ENCODE peak calls at places on chromosome X, in nine cellular contexts. One of them, this sample, is unnamed.

GRCh38 chrX:137563681-137564651 is 2.0 kb upstream of the ZIC3 start:
- DNase-seq in tibial artery: no peak
- DNase-seq in heart left ventricle: no peak
- DNase-seq in DND-41: no peak
- DNase-seq in naive thymus-derived CD4-positive, alpha-beta T cell: no peak
- DNase-seq in mammary epithelial cell: no peak
- DNase-seq in GM23248: no peak
- DNase-seq in OCI-LY7: no peak
- DNase-seq in keratinocyte: no peak
- DNase-seq in this sample: no peak

GRCh38 chrX:54994668-54995452 is 872 bp upstream of the PFKFB1 start:
- DNase-seq in OCI-LY7: no peak
- DNase-seq in keratinocyte: no peak
- DNase-seq in heart left ventricle: no peak
- DNase-seq in naive thymus-derived CD4-positive, alpha-beta T cell: no peak
- DNase-seq in tibial artery: no peak
- DNase-seq in mammary epithelial cell: no peak
- DNase-seq in GM23248: no peak
- DNase-seq in DND-41: no peak
- DNase-seq in this sample: no peak

GRCh38 chrX:154082396-154083133 is 15.0 kb downstream of the MECP2 start:
- DNase-seq in OCI-LY7: no peak
- DNase-seq in heart left ventricle: no peak
- DNase-seq in keratinocyte: no peak
- DNase-seq in GM23248: peak; percentile 79
- DNase-seq in tibial artery: no peak
- DNase-seq in naive thymus-derived CD4-positive, alpha-beta T cell: no peak
- DNase-seq in mammary epithelial cell: peak; percentile 55
- DNase-seq in DND-41: no peak
- DNase-seq in this sample: no peak

GRCh38 chrX:94961730-94962129 is 1287.7 kb downstream of the FAM133A start:
- DNase-seq in mammary epithelial cell: no peak
- DNase-seq in naive thymus-derived CD4-positive, alpha-beta T cell: no peak
- DNase-seq in DND-41: no peak
- DNase-seq in GM23248: no peak
- DNase-seq in OCI-LY7: no peak
- DNase-seq in keratinocyte: no peak
- DNase-seq in tibial artery: no peak
- DNase-seq in heart left ventricle: no peak
- DNase-seq in this sample: no peak

GRCh38 chrX:9662148-9662547 is 103.5 kb downstream of the GPR143 start:
- DNase-seq in heart left ventricle: no peak
- DNase-seq in DND-41: no peak
- DNase-seq in GM23248: peak; percentile 67
- DNase-seq in mammary epithelial cell: no peak
- DNase-seq in naive thymus-derived CD4-positive, alpha-beta T cell: no peak
- DNase-seq in tibial artery: no peak
- DNase-seq in keratinocyte: no peak
- DNase-seq in OCI-LY7: no peak
- DNase-seq in this sample: no peak

GRCh38 chrX:101291204-101291603 is at the start of gene TAF7L:
- DNase-seq in mammary epithelial cell: no peak
- DNase-seq in naive thymus-derived CD4-positive, alpha-beta T cell: no peak
- DNase-seq in OCI-LY7: no peak
- DNase-seq in tibial artery: no peak
- DNase-seq in heart left ventricle: no peak
- DNase-seq in keratinocyte: no peak
- DNase-seq in GM23248: peak; percentile 29
- DNase-seq in DND-41: no peak
- DNase-seq in this sample: no peak

GRCh38 chrX:28628101-28628500 is 40.9 kb downstream of the IL1RAPL1 start:
- DNase-seq in keratinocyte: no peak
- DNase-seq in heart left ventricle: no peak
- DNase-seq in tibial artery: no peak
- DNase-seq in GM23248: no peak
- DNase-seq in mammary epithelial cell: no peak
- DNase-seq in DND-41: no peak
- DNase-seq in naive thymus-derived CD4-positive, alpha-beta T cell: no peak
- DNase-seq in OCI-LY7: no peak
- DNase-seq in this sample: no peak

GRCh38 chrX:71496476-71496875 is 36.4 kb upstream of the OGT start:
- DNase-seq in heart left ventricle: no peak
- DNase-seq in keratinocyte: no peak
- DNase-seq in DND-41: no peak
- DNase-seq in mammary epithelial cell: no peak
- DNase-seq in OCI-LY7: no peak
- DNase-seq in naive thymus-derived CD4-positive, alpha-beta T cell: no peak
- DNase-seq in tibial artery: no peak
- DNase-seq in GM23248: no peak
- DNase-seq in this sample: no peak

GRCh38 chrX:18206657-18207056 is 14.0 kb downstream of the BEND2 start:
- DNase-seq in GM23248: no peak
- DNase-seq in heart left ventricle: no peak
- DNase-seq in OCI-LY7: no peak
- DNase-seq in naive thymus-derived CD4-positive, alpha-beta T cell: no peak
- DNase-seq in DND-41: no peak
- DNase-seq in tibial artery: no peak
- DNase-seq in keratinocyte: no peak
- DNase-seq in mammary epithelial cell: no peak
- DNase-seq in this sample: no peak

GRCh38 chrX:134981910-134982309 is 8.9 kb upstream of the SMIM10 start:
- DNase-seq in naive thymus-derived CD4-positive, alpha-beta T cell: no peak
- DNase-seq in tibial artery: no peak
- DNase-seq in GM23248: no peak
- DNase-seq in OCI-LY7: no peak
- DNase-seq in DND-41: no peak
- DNase-seq in keratinocyte: no peak
- DNase-seq in mammary epithelial cell: no peak
- DNase-seq in heart left ventricle: no peak
- DNase-seq in this sample: no peak

GRCh38 chrX:153708415-153708814 is 15.8 kb downstream of the BCAP31 start:
- DNase-seq in OCI-LY7: peak; percentile 31
- DNase-seq in mammary epithelial cell: peak; percentile 89
- DNase-seq in keratinocyte: no peak
- DNase-seq in naive thymus-derived CD4-positive, alpha-beta T cell: peak; percentile 33
- DNase-seq in tibial artery: peak; percentile 77
- DNase-seq in GM23248: peak; percentile 79
- DNase-seq in heart left ventricle: peak; percentile 60
- DNase-seq in DND-41: peak; percentile 49
- DNase-seq in this sample: peak; percentile 83

GRCh38 chrX:2512501-2512900 is 11.7 kb upstream of the DHRSX start:
- DNase-seq in keratinocyte: no peak
- DNase-seq in DND-41: no peak
- DNase-seq in mammary epithelial cell: no peak
- DNase-seq in naive thymus-derived CD4-positive, alpha-beta T cell: no peak
- DNase-seq in GM23248: no peak
- DNase-seq in heart left ventricle: no peak
- DNase-seq in OCI-LY7: no peak
- DNase-seq in tibial artery: no peak
- DNase-seq in this sample: no peak

GRCh38 chrX:2514131-2514530 is 13.4 kb upstream of the DHRSX start:
- DNase-seq in heart left ventricle: no peak
- DNase-seq in mammary epithelial cell: no peak
- DNase-seq in tibial artery: no peak
- DNase-seq in OCI-LY7: peak; percentile 91
- DNase-seq in naive thymus-derived CD4-positive, alpha-beta T cell: no peak
- DNase-seq in keratinocyte: no peak
- DNase-seq in DND-41: no peak
- DNase-seq in GM23248: no peak
- DNase-seq in this sample: no peak

GRCh38 chrX:2516612-2517011 is 15.8 kb upstream of the DHRSX start:
- DNase-seq in tibial artery: no peak
- DNase-seq in mammary epithelial cell: no peak
- DNase-seq in heart left ventricle: no peak
- DNase-seq in GM23248: no peak
- DNase-seq in keratinocyte: no peak
- DNase-seq in naive thymus-derived CD4-positive, alpha-beta T cell: no peak
- DNase-seq in OCI-LY7: peak; percentile 91
- DNase-seq in DND-41: no peak
- DNase-seq in this sample: no peak

GRCh38 chrX:2511326-2511725 is 10.6 kb upstream of the DHRSX start:
- DNase-seq in tibial artery: no peak
- DNase-seq in keratinocyte: no peak
- DNase-seq in GM23248: no peak
- DNase-seq in mammary epithelial cell: no peak
- DNase-seq in OCI-LY7: no peak
- DNase-seq in DND-41: no peak
- DNase-seq in naive thymus-derived CD4-positive, alpha-beta T cell: no peak
- DNase-seq in heart left ventricle: no peak
- DNase-seq in this sample: no peak

DNA sequence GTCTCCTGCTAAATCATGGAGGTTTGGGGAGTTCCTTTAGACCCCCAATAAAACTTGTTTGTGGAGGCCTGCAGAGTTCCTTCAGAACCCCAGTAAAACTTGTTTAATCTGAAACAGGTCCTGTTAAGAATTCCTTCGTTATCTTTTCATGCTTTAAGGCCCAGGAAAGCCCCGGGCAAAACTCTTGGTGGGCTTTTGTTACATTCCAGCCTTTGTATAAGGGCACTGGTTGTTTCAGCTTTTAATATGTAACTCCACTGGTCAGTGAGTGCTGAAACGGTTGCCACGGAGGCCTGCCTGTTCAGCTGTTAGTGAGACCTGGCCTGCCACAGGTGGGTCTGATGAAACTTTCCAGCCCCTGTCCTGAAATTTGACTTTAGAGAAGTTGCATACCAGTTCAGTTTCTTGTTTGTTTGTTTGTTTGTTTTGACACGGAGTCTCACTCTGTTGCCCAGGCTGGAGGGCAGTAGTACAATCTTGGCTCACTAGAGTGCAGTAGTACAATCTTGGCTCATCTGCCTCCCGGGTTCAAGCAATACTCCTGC is 12.4 kb upstream of the DHRSX start:
- DNase-seq in naive thymus-derived CD4-positive, alpha-beta T cell: no peak
- DNase-seq in tibial artery: no peak
- DNase-seq in OCI-LY7: peak; percentile 56
- DNase-seq in mammary epithelial cell: no peak
- DNase-seq in keratinocyte: no peak
- DNase-seq in DND-41: no peak
- DNase-seq in heart left ventricle: no peak
- DNase-seq in GM23248: no peak
- DNase-seq in this sample: no peak
- H3K27ac ChIP-seq in naive thymus-derived CD4-positive, alpha-beta T cell: no peak overlapping the region
- H3K27ac ChIP-seq in tibial artery: no peak overlapping the region
- H3K27ac ChIP-seq in OCI-LY7: peak overlapping the region; percentile 98
- H3K27ac ChIP-seq in mammary epithelial cell: no peak overlapping the region
- H3K27ac ChIP-seq in keratinocyte: no peak overlapping the region
- H3K27ac ChIP-seq in DND-41: no peak overlapping the region
- H3K27ac ChIP-seq in heart left ventricle: no peak overlapping the region
- H3K27ac ChIP-seq in GM23248: no peak overlapping the region
- H3K27ac ChIP-seq in this sample: no peak overlapping the region

DNA sequence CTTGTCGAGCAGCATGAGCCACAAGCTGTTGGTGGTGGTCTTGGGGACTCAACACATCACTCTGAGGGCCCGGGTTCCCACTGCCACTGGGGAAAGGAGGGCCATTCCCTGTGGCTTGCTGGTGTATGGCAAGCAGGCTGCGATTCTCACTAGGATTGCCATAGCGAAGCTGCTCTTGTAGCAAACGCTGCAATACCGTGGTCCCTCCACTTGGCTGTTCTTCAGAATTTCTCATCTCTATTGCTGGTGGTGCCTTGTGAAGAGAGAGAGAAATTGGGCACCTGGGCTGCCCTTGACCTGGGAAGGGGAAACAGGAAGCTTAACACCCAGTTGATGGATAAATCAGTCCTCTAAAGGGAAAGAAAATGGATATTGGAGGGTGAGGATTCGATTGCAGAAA is 17.7 kb downstream of the AMOT start:
- DNase-seq in naive thymus-derived CD4-positive, alpha-beta T cell: no peak
- DNase-seq in mammary epithelial cell: no peak
- DNase-seq in DND-41: no peak
- DNase-seq in keratinocyte: no peak
- DNase-seq in GM23248: no peak
- DNase-seq in OCI-LY7: no peak
- DNase-seq in tibial artery: no peak
- DNase-seq in heart left ventricle: no peak
- DNase-seq in this sample: no peak
- H3K36me3 ChIP-seq in naive thymus-derived CD4-positive, alpha-beta T cell: no peaks in the 10 kb centered on the region
- H3K36me3 ChIP-seq in mammary epithelial cell: no peaks in the 10 kb centered on the region
- H3K36me3 ChIP-seq in DND-41: no peaks in the 10 kb centered on the region
- H3K36me3 ChIP-seq in keratinocyte: peaks cover 2% of the 10 kb centered on the region
- H3K36me3 ChIP-seq in GM23248: no peaks in the 10 kb centered on the region
- H3K36me3 ChIP-seq in OCI-LY7: no peaks in the 10 kb centered on the region
- H3K36me3 ChIP-seq in tibial artery: no peaks in the 10 kb centered on the region
- H3K36me3 ChIP-seq in heart left ventricle: no peaks in the 10 kb centered on the region
- H3K36me3 ChIP-seq in this sample: no peaks in the 10 kb centered on the region

GRCh38 chrX:96919672-96920071 is 36.0 kb downstream of the RPA4 start:
- DNase-seq in naive thymus-derived CD4-positive, alpha-beta T cell: no peak
- DNase-seq in heart left ventricle: no peak
- DNase-seq in keratinocyte: no peak
- DNase-seq in tibial artery: no peak
- DNase-seq in mammary epithelial cell: no peak
- DNase-seq in GM23248: no peak
- DNase-seq in DND-41: no peak
- DNase-seq in OCI-LY7: no peak
- DNase-seq in this sample: no peak

GRCh38 chrX:96929036-96929435 is 45.3 kb downstream of the RPA4 start:
- DNase-seq in DND-41: no peak
- DNase-seq in OCI-LY7: no peak
- DNase-seq in naive thymus-derived CD4-positive, alpha-beta T cell: no peak
- DNase-seq in heart left ventricle: no peak
- DNase-seq in tibial artery: no peak
- DNase-seq in keratinocyte: no peak
- DNase-seq in mammary epithelial cell: peak; percentile 23
- DNase-seq in GM23248: no peak
- DNase-seq in this sample: no peak

GRCh38 chrX:96918864-96919263 is 35.2 kb downstream of the RPA4 start:
- DNase-seq in GM23248: no peak
- DNase-seq in naive thymus-derived CD4-positive, alpha-beta T cell: no peak
- DNase-seq in tibial artery: no peak
- DNase-seq in heart left ventricle: no peak
- DNase-seq in OCI-LY7: no peak
- DNase-seq in keratinocyte: no peak
- DNase-seq in mammary epithelial cell: no peak
- DNase-seq in DND-41: no peak
- DNase-seq in this sample: no peak

DNA sequence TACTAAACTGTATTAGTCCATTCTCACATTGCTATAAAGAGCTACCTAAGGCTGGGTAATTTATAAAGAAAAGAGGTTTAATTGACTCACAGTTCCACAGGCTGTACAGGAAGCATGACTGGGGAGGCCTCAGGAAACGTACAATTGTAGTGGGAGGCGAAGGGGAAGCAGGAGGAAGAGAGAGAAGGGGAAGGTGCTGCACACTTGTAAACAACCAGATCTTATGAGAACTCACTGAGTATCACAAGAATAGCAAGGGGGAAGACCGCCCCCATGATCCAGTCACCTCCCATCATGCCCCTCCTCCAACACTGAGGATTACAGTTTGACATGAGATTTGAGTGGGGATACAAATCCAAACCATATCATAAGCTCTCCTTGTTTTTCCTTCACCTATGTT is 40.9 kb downstream of the RPA4 start:
- DNase-seq in mammary epithelial cell: no peak
- DNase-seq in DND-41: no peak
- DNase-seq in OCI-LY7: peak; percentile 0
- DNase-seq in GM23248: no peak
- DNase-seq in naive thymus-derived CD4-positive, alpha-beta T cell: no peak
- DNase-seq in tibial artery: no peak
- DNase-seq in heart left ventricle: no peak
- DNase-seq in keratinocyte: no peak
- DNase-seq in this sample: no peak
- H3K27ac ChIP-seq in mammary epithelial cell: no peak overlapping the region
- H3K27ac ChIP-seq in DND-41: no peak overlapping the region
- H3K27ac ChIP-seq in OCI-LY7: no peak overlapping the region
- H3K27ac ChIP-seq in GM23248: no peak overlapping the region
- H3K27ac ChIP-seq in naive thymus-derived CD4-positive, alpha-beta T cell: no peak overlapping the region
- H3K27ac ChIP-seq in tibial artery: no peak overlapping the region
- H3K27ac ChIP-seq in heart left ventricle: no peak overlapping the region
- H3K27ac ChIP-seq in keratinocyte: no peak overlapping the region
- H3K27ac ChIP-seq in this sample: no peak overlapping the region

GRCh38 chrX:139559383-139560042 is 29.0 kb downstream of the F9 start:
- DNase-seq in GM23248: peak; percentile 65
- DNase-seq in mammary epithelial cell: peak; percentile 48
- DNase-seq in keratinocyte: no peak
- DNase-seq in heart left ventricle: peak; percentile 16
- DNase-seq in tibial artery: no peak
- DNase-seq in OCI-LY7: peak; percentile 76
- DNase-seq in DND-41: peak; percentile 5
- DNase-seq in naive thymus-derived CD4-positive, alpha-beta T cell: peak; percentile 7
- DNase-seq in this sample: peak; percentile 44
- H3K36me3 ChIP-seq in GM23248: no peaks in the 10 kb centered on the region
- H3K36me3 ChIP-seq in mammary epithelial cell: no peaks in the 10 kb centered on the region
- H3K36me3 ChIP-seq in keratinocyte: no peaks in the 10 kb centered on the region
- H3K36me3 ChIP-seq in heart left ventricle: no peaks in the 10 kb centered on the region
- H3K36me3 ChIP-seq in tibial artery: no peaks in the 10 kb centered on the region
- H3K36me3 ChIP-seq in OCI-LY7: no peaks in the 10 kb centered on the region
- H3K36me3 ChIP-seq in DND-41: no peaks in the 10 kb centered on the region
- H3K36me3 ChIP-seq in naive thymus-derived CD4-positive, alpha-beta T cell: no peaks in the 10 kb centered on the region
- H3K36me3 ChIP-seq in this sample: no peaks in the 10 kb centered on the region

This sample was measured in colonic mucosa.